ENCODE peak calls at places on chromosomes 12 and 14, in five cellular contexts. M is H1, B is GM12878, C is HepG2, V is K562. Q is an unnamed sample. For H3K4me1, the result is how much of the 10 kb centered on the place peaks cover.

GRCh38 chr14:68458253-68458652 is 334.6 kb downstream of the ZFP36L1 start:
- DNase-seq in M (no peak), B (no peak), C (no peak), V (no peak), Q (no peak)

GRCh38 chr14:93549578-93549977 is 118.8 kb downstream of the UNC79 start:
- DNase-seq in M (no peak), B (no peak), C (no peak), V (no peak), Q (no peak)

GRCh38 chr12:110199360-110200123 is 75.4 kb downstream of the IFT81 start:
- DNase-seq in M (peak), B (peak), C (peak), V (no peak), Q (no peak)

GRCh38 chr14:99707420-99707819 is 23.3 kb downstream of the CYP46A1 start:
- DNase-seq in M (no peak), B (no peak), C (no peak), V (no peak), Q (no peak)

GRCh38 chr14:68864301-68864810 is 71.5 kb upstream of the ZFP36L1 start:
- DNase-seq in M (no peak), B (no peak), C (no peak), V (no peak), Q (no peak)

GRCh38 chr14:44803239-44803905 is 158.4 kb downstream of the KLHL28 start:
- DNase-seq in M (no peak), B (peak), C (peak), V (peak), Q (peak)

GRCh38 chr12:79662046-79662811 is 28.5 kb downstream of the PAWR start:
- DNase-seq in M (no peak), B (no peak), C (peak), V (no peak), Q (no peak)

GRCh38 chr12:22709292-22709691 is 84.3 kb downstream of the ETNK1 start:
- DNase-seq in M (no peak), B (peak), C (peak), V (peak), Q (peak)

GRCh38 chr12:131610891-131611290 is 100.0 kb upstream of the SFSWAP start:
- DNase-seq in M (no peak), B (no peak), C (no peak), V (no peak), Q (no peak)
- TF ChIP-seq YY1 in M (no peak), B (no peak), C (no peak), V (no peak), Q (no peak)

GRCh38 chr12:99192489-99192888 is 455.1 kb upstream of the GARIN6 start:
- DNase-seq in M (no peak), B (no peak), C (no peak), V (no peak), Q (no peak)

GRCh38 chr12:99200711-99201384 is 446.7 kb upstream of the GARIN6 start:
- DNase-seq in M (no peak), B (no peak), C (no peak), V (no peak), Q (no peak)

GRCh38 chr12:99195474-99195873 is 452.1 kb upstream of the GARIN6 start:
- DNase-seq in M (peak), B (no peak), C (no peak), V (no peak), Q (no peak)
- H3K4me1 ChIP-seq in M (under half), B (under half), C (under half), V (under half), Q (under half)

GRCh38 chr12:105570944-105571343 is 240.5 kb downstream of the C12orf75 start:
- DNase-seq in M (no peak), B (no peak), C (no peak), V (no peak), Q (no peak)

GRCh38 chr12:105574056-105574715 is 243.7 kb downstream of the C12orf75 start:
- DNase-seq in M (no peak), B (no peak), C (no peak), V (no peak), Q (no peak)

GRCh38 chr12:105569886-105570285 is 239.4 kb downstream of the C12orf75 start:
- DNase-seq in M (no peak), B (no peak), C (no peak), V (no peak), Q (no peak)

DNA sequence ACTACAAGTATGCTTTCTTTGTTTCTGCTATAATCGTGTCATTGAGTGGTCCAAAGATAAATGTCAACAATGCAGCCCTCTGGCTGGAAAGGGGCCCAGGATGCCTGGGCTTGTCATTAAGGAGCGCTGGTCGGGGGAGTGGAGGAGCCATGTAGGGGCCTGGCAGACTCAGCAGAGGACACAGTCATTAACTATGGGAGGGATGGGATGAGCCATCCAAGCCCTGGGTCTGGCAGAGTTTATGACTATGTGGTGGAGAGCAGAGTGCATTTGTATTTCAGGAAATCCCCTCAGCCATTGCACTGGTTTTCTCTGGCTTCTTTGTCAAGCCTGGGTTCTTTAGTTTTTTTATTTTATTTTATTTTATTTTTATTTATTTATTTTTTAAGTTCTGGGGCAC is 243.1 kb downstream of the C12orf75 start:
- DNase-seq in M (no peak), B (no peak), C (no peak), V (no peak), Q (no peak)
- TF ChIP-seq SP1 in M (no peak), B (no peak), C (no peak), V (no peak), Q (no peak)

GRCh38 chr12:122860052-122860853 is 25.0 kb downstream of the HIP1R start:
- DNase-seq in M (peak), B (no peak), C (peak), V (peak), Q (peak)

GRCh38 chr12:122858171-122858570 is 22.9 kb downstream of the HIP1R start:
- DNase-seq in M (no peak), B (no peak), C (no peak), V (no peak), Q (no peak)

GRCh38 chr12:122860854-122861585 is 25.8 kb downstream of the HIP1R start:
- DNase-seq in M (no peak), B (no peak), C (no peak), V (no peak), Q (no peak)

GRCh38 chr12:122858591-122859302 is 23.5 kb downstream of the HIP1R start:
- DNase-seq in M (no peak), B (no peak), C (no peak), V (no peak), Q (no peak)

GRCh38 chr12:122859303-122860051 is 24.2 kb downstream of the HIP1R start:
- DNase-seq in M (no peak), B (no peak), C (no peak), V (no peak), Q (no peak)
- TF ChIP-seq YY1 in M (no peak), B (no peak), C (no peak), V (no peak), Q (no peak)

DNA sequence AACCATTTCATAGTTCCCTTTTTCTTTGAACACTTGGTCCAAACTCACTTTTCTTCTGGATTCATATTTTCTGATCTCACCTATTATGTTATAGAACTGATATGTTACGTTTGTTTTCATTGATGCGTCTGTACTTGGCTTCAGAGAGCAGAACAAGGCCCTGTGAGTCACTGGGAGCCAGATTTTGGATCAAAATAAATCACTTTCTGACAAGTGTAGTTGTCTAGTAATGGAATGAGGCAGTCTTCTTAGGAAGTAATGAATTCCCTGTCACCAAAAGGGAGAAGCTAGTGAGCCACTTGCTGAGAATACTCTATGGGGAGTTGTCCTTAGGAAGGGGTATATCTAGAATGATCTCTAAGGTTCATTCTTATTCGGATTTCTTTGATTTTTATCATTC is 10.2 kb downstream of the BICD1 start:
- DNase-seq in M (no peak), B (no peak), C (no peak), V (no peak), Q (no peak)
- H3K4me1 ChIP-seq in M (under half), B (under half), C (under half), V (under half), Q (under half)

Q was measured in HCT116.